ENCODE peak calls at places on chromosomes 1 and 21, in five cellular contexts. Q, Y, A, J and B are unnamed samples.

GRCh38 chr1:59331686-59332085 is 34.8 kb downstream of the FGGY start:
- DNase-seq in Q (no peak), Y (no peak), A (no peak), J (no peak), B (no peak)

GRCh38 chr1:31183927-31184554 is 55.6 kb downstream of the NKAIN1 start:
- DNase-seq in Q (peak), Y (peak), A (peak), J (peak), B (peak)

GRCh38 chr21:37041706-37042271 is 31.1 kb downstream of the PIGP start:
- DNase-seq in Q (no peak), Y (no peak), A (no peak), J (no peak), B (no peak)

GRCh38 chr1:15948091-15948591 is 27.8 kb downstream of the ZBTB17 start:
- DNase-seq in Q (no peak), Y (no peak), A (no peak), J (no peak), B (no peak)

GRCh38 chr1:161261859-161262225 is 3.3 kb downstream of the PCP4L1 start:
- DNase-seq in Q (no peak), Y (no peak), A (no peak), J (no peak), B (no peak)

GRCh38 chr1:187264995-187265602 is 436.4 kb downstream of the PLA2G4A start:
- DNase-seq in Q (peak), Y (no peak), A (no peak), J (no peak), B (peak)

GRCh38 chr1:225825078-225825477 is 15.2 kb downstream of the EPHX1 start:
- DNase-seq in Q (no peak), Y (no peak), A (no peak), J (no peak), B (no peak)

GRCh38 chr1:170410391-170411146 is 121.4 kb upstream of the GORAB start:
- DNase-seq in Q (peak), Y (no peak), A (no peak), J (no peak), B (peak)

GRCh38 chr21:45408811-45409261 is 3.9 kb downstream of the COL18A1 start:
- DNase-seq in Q (no peak), Y (no peak), A (no peak), J (no peak), B (no peak)

GRCh38 chr1:202143011-202143767 is 1.3 kb downstream of the ARL8A start:
- DNase-seq in Q (no peak), Y (no peak), A (no peak), J (peak), B (peak)

GRCh38 chr21:45571641-45572040 is 29.4 kb upstream of the SLC19A1 start:
- DNase-seq in Q (no peak), Y (no peak), A (no peak), J (no peak), B (no peak)

GRCh38 chr1:171877711-171878110 is 36.4 kb downstream of the DNM3 start:
- DNase-seq in Q (no peak), Y (no peak), A (no peak), J (no peak), B (peak)

GRCh38 chr1:209674957-209675566 is at the start of gene G0S2:
- DNase-seq in Q (peak), Y (no peak), A (peak), J (no peak), B (peak)

GRCh38 chr1:191052888-191053287 is 575.2 kb upstream of the BRINP3 start:
- DNase-seq in Q (no peak), Y (no peak), A (no peak), J (no peak), B (no peak)

GRCh38 chr1:152388889-152389288 is 25.2 kb downstream of the CRNN start:
- DNase-seq in Q (no peak), Y (no peak), A (no peak), J (no peak), B (no peak)

GRCh38 chr1:39105841-39106765 is 80.0 kb downstream of the NDUFS5 start:
- DNase-seq in Q (no peak), Y (no peak), A (peak), J (peak), B (no peak)

GRCh38 chr1:87869563-87869962 is 540.9 kb downstream of the LMO4 start:
- DNase-seq in Q (peak), Y (no peak), A (no peak), J (no peak), B (peak)

GRCh38 chr1:248243204-248243603 is 12.0 kb downstream of the OR2M4 start:
- DNase-seq in Q (peak), Y (no peak), A (peak), J (peak), B (peak)

GRCh38 chr21:46435786-46436227 is 22.9 kb upstream of the DIP2A start:
- DNase-seq in Q (no peak), Y (no peak), A (no peak), J (no peak), B (no peak)

GRCh38 chr1:221701570-221702186 is 40.2 kb downstream of the DUSP10 start:
- DNase-seq in Q (no peak), Y (no peak), A (no peak), J (no peak), B (no peak)

GRCh38 chr1:114718661-114719423 is 2.3 kb upstream of the NRAS start:
- DNase-seq in Q (peak), Y (no peak), A (peak), J (no peak), B (no peak)

GRCh38 chr1:206703647-206704046 is 18.9 kb downstream of the MAPKAPK2 start:
- DNase-seq in Q (peak), Y (peak), A (peak), J (no peak), B (no peak)

GRCh38 chr1:160251687-160252526 is 10.4 kb downstream of the DCAF8 start:
- DNase-seq in Q (peak), Y (peak), A (peak), J (peak), B (peak)

GRCh38 chr21:41526478-41527087 is 18.6 kb upstream of the TMPRSS2 start:
- DNase-seq in Q (no peak), Y (no peak), A (no peak), J (no peak), B (no peak)

GRCh38 chr1:91124989-91125417 is 103.2 kb upstream of the ZNF644 start:
- DNase-seq in Q (no peak), Y (no peak), A (peak), J (no peak), B (no peak)